ENCODE peak calls at places on chromosomes 2 and 18, in nine cellular contexts. M, E, T, Q, A, J, Y, O and W are unnamed samples.

GRCh38 chr2:139217641-139218040 is 437.5 kb upstream of the NXPH2 start:
- DNase-seq in T (no peak), O (no peak), Q (no peak), E (no peak), M (no peak), Y (no peak), J (no peak), A (no peak), W (no peak)

GRCh38 chr2:7333970-7334493 is 416.8 kb downstream of the RNF144A start:
- DNase-seq in J (no peak), E (no peak), Y (no peak), O (no peak), Q (no peak), M (no peak), T (no peak), A (no peak), W (no peak)

GRCh38 chr2:317501-318424 is 29.9 kb upstream of the ALKAL2 start:
- DNase-seq in Q (no peak), O (no peak), J (no peak), Y (no peak), A (no peak), T (no peak), E (no peak), M (no peak), W (peak; percentile 34)

GRCh38 chr2:126978333-126978732 is 79.6 kb downstream of the TEX51 start:
- DNase-seq in M (no peak), Y (no peak), Q (no peak), E (no peak), O (no peak), A (no peak), T (no peak), J (no peak), W (no peak)

GRCh38 chr2:238999290-238999741 is 151.4 kb downstream of the TWIST2 start:
- DNase-seq in O (peak; percentile 90), J (no peak), M (peak; percentile 81), Y (no peak), T (no peak), A (no peak), E (no peak), Q (no peak), W (no peak)

GRCh38 chr18:2197945-2198344 is 373.4 kb downstream of the METTL4 start:
- DNase-seq in J (no peak), Q (no peak), E (no peak), Y (no peak), O (no peak), A (no peak), M (no peak), T (no peak), W (no peak)

GRCh38 chr2:232235716-232236115 is 142.8 kb upstream of the ALPP start:
- DNase-seq in E (no peak), M (no peak), T (no peak), O (no peak), J (no peak), Q (no peak), A (no peak), Y (no peak), W (no peak)

GRCh38 chr2:16330571-16331351 is 334.9 kb downstream of the CYRIA start:
- DNase-seq in A (no peak), E (no peak), Y (no peak), T (no peak), O (no peak), M (no peak), Q (no peak), J (no peak), W (no peak)

GRCh38 chr2:12008425-12009061 is 262.1 kb downstream of the LPIN1 start:
- DNase-seq in M (no peak), T (peak; percentile 79), J (no peak), O (no peak), Q (no peak), E (no peak), A (no peak), Y (peak; percentile 29), W (no peak)

DNA sequence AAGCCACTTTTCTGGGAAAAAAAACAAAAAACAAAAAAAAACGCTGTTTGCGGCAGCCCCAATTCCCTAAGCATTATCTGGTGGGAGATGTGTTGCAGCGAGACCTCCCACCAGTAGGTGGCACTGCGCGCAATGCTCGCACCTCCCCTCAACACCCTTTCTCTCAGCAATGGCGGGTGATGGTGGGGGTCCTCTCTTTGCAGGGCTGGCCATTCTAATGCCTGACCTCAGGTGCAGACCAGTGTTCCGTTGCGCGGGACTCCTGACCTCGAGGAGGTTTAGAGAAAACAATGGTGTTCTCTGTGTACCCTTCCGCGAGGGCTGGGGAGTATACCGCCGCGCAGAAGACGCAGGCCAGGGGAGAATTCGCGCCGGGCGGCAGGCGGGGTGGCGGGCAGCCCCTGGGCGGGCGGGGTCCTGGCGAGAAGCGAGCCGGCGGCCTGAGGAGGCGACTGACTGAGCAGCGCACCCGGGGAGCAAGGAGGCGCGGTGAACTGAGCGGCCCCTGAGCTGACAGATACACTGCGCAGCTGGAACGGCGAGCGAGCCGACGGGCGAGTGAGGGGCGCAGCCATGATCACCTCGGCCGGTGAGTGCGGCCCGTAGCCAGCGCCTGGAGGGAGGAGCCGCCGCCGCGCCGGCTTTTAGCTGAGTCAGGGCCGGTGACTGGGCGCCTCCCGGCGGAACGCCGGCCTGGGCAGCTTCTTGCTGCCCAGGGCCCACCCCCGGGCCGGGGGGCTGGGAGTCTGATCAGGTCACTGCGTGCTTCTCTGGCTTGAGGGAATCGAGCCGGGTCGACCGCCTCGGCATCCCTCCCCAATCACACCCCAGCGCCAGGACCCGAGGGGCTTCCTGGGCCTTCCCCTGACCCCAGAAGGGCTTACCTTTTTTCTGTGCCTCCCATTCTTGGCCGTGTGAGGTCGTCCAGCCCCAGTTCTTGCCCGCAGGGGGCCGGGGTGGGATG is at the start of gene PSMD1:
- DNase-seq in A (peak; percentile 92), T (peak; percentile 80), O (peak; percentile 95), Q (peak; percentile 91), M (peak; percentile 95), J (peak; percentile 87), Y (peak; percentile 95), E (peak; percentile 81), W (peak; percentile 74)
- TF ChIP-seq POLR2A in A (peak; percentile 47), T (peak; percentile 92), O (no peak), Q (peak; percentile 41), M (peak; percentile 21), J (no peak), Y (peak; percentile 63), E (no peak), W (peak; percentile 62)

DNA sequence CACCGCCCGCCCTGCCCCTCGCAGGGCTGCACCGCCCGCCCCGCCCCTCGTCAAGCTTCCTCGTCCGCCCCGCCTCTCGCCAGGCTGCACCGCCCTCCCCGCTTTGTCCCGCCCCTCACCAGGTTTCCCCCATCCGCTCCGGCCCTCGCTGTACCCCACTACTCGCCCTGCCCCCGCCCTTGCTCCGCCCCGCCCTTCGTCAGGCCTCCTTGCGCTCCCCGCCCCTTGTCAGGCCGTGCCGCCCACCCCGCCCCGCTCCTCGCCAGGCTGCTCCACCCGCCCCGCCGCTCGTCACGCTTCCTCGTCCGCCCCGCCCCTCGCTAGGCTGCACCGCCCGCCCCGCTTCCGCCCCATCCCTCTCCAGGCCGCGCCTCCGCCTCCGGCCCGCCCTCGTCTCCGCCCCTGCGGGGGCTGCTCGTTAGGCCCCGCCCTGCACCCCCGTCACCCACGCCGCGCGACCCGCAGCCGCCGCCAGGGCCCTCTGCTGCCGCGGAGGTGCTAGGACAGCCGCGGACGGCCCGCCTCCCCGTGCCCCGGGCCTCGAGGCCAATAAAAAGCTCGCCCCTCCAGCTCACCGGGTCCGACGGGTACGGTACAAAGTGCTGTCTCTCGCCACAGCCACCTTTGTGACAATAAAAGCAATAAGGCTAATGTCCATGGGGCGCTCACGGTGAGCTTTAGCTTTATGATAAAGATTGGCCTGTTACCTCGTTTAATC is 574 bp upstream of the DNPEP start:
- DNase-seq in O (peak; percentile 99), Q (peak; percentile 94), E (peak; percentile 95), A (peak; percentile 99), J (peak; percentile 98), Y (peak; percentile 96), M (peak; percentile 100), T (peak; percentile 83), W (peak; percentile 90)
- TF ChIP-seq POLR2A in O (peak; percentile 21), Q (no peak), E (no peak), A (no peak), J (peak; percentile 11), Y (no peak), M (no peak), T (no peak), W (peak; percentile 9)

GRCh38 chr2:241558532-241559488 is at the start of gene BOK:
- DNase-seq in E (no peak), T (no peak), Q (no peak), J (no peak), A (peak; percentile 45), M (peak; percentile 93), Y (peak; percentile 84), O (peak; percentile 66), W (peak; percentile 78)
- TF ChIP-seq POLR2A in E (no peak), T (no peak), Q (no peak), J (no peak), A (peak; percentile 12), M (no peak), Y (peak; percentile 22), O (no peak), W (no peak)

GRCh38 chr2:241902357-241902991 is 32.9 kb downstream of the RTP5 start:
- DNase-seq in O (no peak), T (no peak), Y (no peak), M (no peak), E (peak; percentile 12), Q (no peak), A (no peak), J (no peak), W (no peak)

GRCh38 chr2:241900251-241901017 is 30.9 kb downstream of the RTP5 start:
- DNase-seq in A (no peak), O (peak; percentile 66), T (no peak), M (no peak), Y (no peak), E (no peak), Q (no peak), J (no peak), W (no peak)

GRCh38 chr2:241901018-241901380 is 31.5 kb downstream of the RTP5 start:
- DNase-seq in E (no peak), A (no peak), J (no peak), Y (no peak), Q (no peak), T (no peak), O (peak; percentile 45), M (no peak), W (no peak)

GRCh38 chr2:241903121-241904010 is 33.8 kb downstream of the RTP5 start:
- DNase-seq in Q (no peak), A (no peak), J (no peak), T (no peak), M (no peak), O (peak; percentile 41), E (peak; percentile 7), Y (no peak), W (no peak)

DNA sequence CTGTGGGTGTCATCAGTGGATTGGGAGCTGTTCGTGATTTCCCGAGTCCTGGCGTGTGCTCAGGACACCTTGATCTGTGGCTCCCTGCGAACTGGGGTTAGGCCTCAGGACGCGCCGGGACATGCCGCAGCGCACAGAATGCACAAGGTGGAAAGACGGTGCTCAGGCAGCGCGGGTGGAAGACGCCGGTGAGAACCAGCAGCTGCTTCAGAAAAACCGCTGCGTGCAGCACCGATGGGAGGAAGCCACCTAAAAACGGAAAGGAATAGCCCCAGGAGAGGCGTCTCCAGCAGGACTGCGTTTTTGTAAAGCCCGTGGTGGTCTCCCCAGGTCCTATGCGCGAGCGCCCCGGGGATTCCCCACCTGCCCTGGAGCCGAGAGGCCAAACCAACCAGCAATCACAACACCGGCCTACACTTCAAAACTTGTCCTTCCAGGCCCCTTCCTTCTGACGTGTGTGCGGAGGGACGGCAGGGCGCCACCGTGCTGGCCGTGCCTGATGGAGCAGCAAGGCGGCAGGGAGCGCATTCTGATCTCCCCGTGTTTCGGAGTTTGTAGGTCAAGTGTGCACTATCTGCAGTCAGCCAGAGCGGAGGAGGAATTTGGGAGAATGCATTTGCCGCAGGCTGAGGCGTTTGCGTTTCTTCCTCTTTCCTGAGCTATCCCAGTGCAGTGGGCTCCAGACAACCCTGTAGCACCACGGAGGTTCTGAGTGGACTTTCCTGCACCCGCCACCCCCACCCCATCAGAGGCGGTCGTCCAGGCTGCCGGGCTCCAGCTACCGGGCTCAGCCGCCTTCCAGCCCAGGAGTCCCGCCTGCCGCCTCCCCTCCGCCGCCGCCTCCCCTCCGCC is 32.2 kb downstream of the RTP5 start:
- DNase-seq in O (peak; percentile 57), E (no peak), Y (no peak), T (no peak), J (no peak), Q (no peak), M (no peak), A (no peak), W (no peak)
- TF ChIP-seq POLR2A in O (no peak), E (no peak), Y (no peak), T (no peak), J (no peak), Q (no peak), M (no peak), A (no peak), W (no peak)